ENCODE peak calls at places on chromosome 18, in ten cellular contexts. F is tibial nerve, I is stomach, P is ovary, A is sigmoid colon, O is HepG2, V is A549, E is GM12878, B is suprapubic skin, U is H1. X is an unnamed sample.

GRCh38 chr18:69161383-69162028 is 239.2 kb upstream of the DOK6 start:
- DNase-seq in F (no peak), I (no peak), P (no peak), A (no peak), O (peak; percentile 60), V (peak; percentile 1), E (no peak), B (no peak), U (no peak), X (no peak)

GRCh38 chr18:36744261-36744876 is 84.4 kb downstream of the TPGS2 start:
- DNase-seq in F (no peak), I (no peak), P (no peak), A (no peak), O (no peak), V (no peak), E (no peak), B (no peak), U (no peak), X (no peak)

GRCh38 chr18:48820483-48821250 is 130.1 kb downstream of the SMAD7 start:
- DNase-seq in F (no peak), I (peak; percentile 15), P (peak; percentile 6), A (peak; percentile 47), O (no peak), V (no peak), E (peak; percentile 93), B (peak; percentile 53), U (peak; percentile 42), X (no peak)

GRCh38 chr18:37987901-37988300 is 422.3 kb upstream of the CELF4 start:
- DNase-seq in F (no peak), I (no peak), P (no peak), A (no peak), O (no peak), V (no peak), E (no peak), B (no peak), U (no peak), X (no peak)

GRCh38 chr18:53551868-53552426 is 672.5 kb downstream of the MBD2 start:
- DNase-seq in F (peak; percentile 33), I (no peak), P (no peak), A (no peak), O (no peak), V (no peak), E (no peak), B (no peak), U (no peak), X (no peak)

GRCh38 chr18:21548647-21549046 is 51.9 kb downstream of the ESCO1 start:
- DNase-seq in F (no peak), I (no peak), P (no peak), A (no peak), O (no peak), V (no peak), E (no peak), B (no peak), U (no peak), X (peak; percentile 4)

GRCh38 chr18:25231327-25231691 is 120.7 kb downstream of the ZNF521 start:
- DNase-seq in F (no peak), I (no peak), P (peak; percentile 48), A (peak; percentile 72), O (no peak), V (no peak), E (no peak), B (no peak), U (no peak), X (no peak)

GRCh38 chr18:57649536-57650495 is 28.2 kb upstream of the NARS1 start:
- DNase-seq in F (peak; percentile 69), I (no peak), P (no peak), A (no peak), O (no peak), V (peak; percentile 45), E (peak; percentile 49), B (no peak), U (no peak), X (no peak)

GRCh38 chr18:60692277-60692676 is 319.7 kb upstream of the MC4R start:
- DNase-seq in F (no peak), I (no peak), P (no peak), A (no peak), O (no peak), V (no peak), E (no peak), B (no peak), U (no peak), X (no peak)
- TF ChIP-seq EP300 in F (no peak), I (no peak), P (no peak), A (no peak), O (no peak), V (no peak), E (no peak), B (no peak), U (no peak), X (no peak)

GRCh38 chr18:8605974-8606373 is 3.3 kb upstream of the RAB12 start:
- DNase-seq in F (no peak), I (no peak), P (no peak), A (no peak), O (no peak), V (no peak), E (peak; percentile 40), B (no peak), U (no peak), X (no peak)

GRCh38 chr18:8609711-8610441 is 639 bp downstream of the RAB12 start:
- DNase-seq in F (no peak), I (no peak), P (no peak), A (peak; percentile 71), O (no peak), V (no peak), E (no peak), B (peak; percentile 69), U (no peak), X (peak; percentile 41)

GRCh38 chr18:8610442-8610801 is 1.2 kb downstream of the RAB12 start:
- DNase-seq in F (no peak), I (no peak), P (no peak), A (no peak), O (no peak), V (no peak), E (no peak), B (no peak), U (no peak), X (no peak)

GRCh38 chr18:8608795-8609673 is at the start of gene RAB12:
- DNase-seq in F (peak; percentile 72), I (peak; percentile 87), P (peak; percentile 88), A (peak; percentile 94), O (peak; percentile 56), V (peak; percentile 81), E (no peak), B (peak; percentile 91), U (peak; percentile 87), X (peak; percentile 94)

DNA sequence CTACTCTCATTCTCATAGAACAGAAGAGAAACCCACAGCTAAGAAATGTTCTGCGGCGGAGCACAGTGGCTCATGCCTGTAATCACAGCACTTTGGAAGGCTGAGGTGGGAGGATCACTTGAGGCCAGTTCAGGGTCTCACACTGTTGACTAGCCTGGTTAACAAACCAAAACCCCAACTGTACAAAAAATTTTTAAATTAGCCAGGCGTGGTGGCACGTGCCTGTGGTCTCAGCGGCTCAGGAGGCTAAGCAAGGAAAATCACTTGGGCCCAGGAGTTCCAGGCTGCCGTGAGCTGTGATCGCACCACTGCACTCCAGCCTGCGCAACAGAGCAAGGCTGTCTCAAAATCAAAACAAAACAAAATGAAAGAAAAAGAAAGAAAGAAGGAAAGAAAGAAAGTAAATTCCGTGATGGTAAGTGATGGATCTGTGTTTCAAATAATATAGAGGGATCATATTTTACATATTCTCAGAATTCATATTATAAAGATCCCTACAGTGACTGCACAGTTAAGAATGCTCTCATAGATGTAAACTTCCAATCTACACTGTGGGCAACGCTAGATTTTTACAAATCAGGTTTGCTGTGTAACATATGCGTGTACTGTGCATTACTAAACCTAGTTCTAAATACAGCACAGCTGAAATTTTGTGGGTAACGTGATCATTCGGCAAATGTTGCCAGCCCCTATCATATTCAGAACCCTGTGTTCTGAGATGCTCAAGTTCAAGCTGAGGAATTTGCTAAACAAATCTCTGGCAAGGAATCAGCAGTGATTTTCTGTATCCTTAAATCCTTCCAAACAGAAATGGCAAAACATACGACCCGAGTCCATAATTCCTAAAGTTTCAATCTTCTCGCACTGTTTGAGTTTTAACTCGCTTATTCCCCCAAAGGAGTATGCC is 1.2 kb upstream of the RAB12 start:
- DNase-seq in F (no peak), I (no peak), P (peak; percentile 34), A (no peak), O (peak; percentile 18), V (no peak), E (peak; percentile 71), B (no peak), U (no peak), X (no peak)
- TF ChIP-seq EP300 in F (no peak), I (no peak), P (no peak), A (no peak), O (no peak), V (no peak), E (no peak), B (no peak), U (no peak), X (no peak)

DNA sequence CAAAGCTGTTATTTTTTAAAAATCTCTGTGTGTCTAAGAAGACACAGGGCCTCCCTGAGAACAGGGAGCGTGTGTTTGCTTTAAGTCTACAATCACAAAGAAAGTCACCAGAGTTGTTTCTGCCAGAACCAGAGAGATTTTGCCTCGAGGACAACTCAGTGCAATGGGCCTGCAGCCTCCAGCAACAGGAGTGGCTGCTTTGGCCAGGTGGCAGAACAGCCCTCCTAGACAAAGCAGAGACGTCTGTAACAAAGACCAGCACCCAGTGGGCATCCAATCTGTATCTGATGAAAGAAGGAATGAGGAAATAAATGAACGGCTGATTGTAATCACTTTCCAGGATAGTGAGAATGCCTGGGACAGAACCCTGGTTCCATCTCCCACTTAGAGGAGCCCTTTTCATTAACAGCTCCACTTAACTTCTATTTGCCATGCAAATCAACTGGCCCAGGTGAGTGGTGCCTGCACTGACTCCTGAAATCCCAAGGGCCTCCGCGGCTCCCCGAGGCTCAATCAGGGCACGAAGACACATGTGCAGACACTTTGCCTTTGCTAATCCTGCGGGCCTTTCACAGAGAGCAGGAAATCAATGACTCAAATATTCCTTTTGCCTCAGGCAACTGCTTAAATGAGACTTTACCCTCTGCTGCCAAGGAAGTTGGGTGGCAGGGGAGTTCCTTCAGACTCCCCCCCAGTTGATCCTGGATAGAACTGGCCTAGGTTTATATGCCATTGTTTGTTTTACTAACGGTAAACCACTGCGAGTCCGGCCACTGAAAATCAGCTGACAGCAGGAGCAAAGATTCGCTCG is 146.5 kb downstream of the CABLES1 start:
- DNase-seq in F (no peak), I (no peak), P (no peak), A (peak; percentile 17), O (no peak), V (peak; percentile 10), E (no peak), B (no peak), U (no peak), X (no peak)
- TF ChIP-seq EP300 in F (no peak), I (no peak), P (no peak), A (no peak), O (no peak), V (no peak), E (no peak), B (no peak), U (no peak), X (no peak)

GRCh38 chr18:79001001-79001400 is 21.4 kb downstream of the SALL3 start:
- DNase-seq in F (no peak), I (no peak), P (no peak), A (no peak), O (no peak), V (no peak), E (no peak), B (no peak), U (no peak), X (no peak)

GRCh38 chr18:78996741-78997490 is 17.3 kb downstream of the SALL3 start:
- DNase-seq in F (no peak), I (no peak), P (no peak), A (no peak), O (no peak), V (no peak), E (no peak), B (no peak), U (peak; percentile 39), X (no peak)

GRCh38 chr18:78998350-78999055 is 18.9 kb downstream of the SALL3 start:
- DNase-seq in F (no peak), I (no peak), P (no peak), A (no peak), O (no peak), V (no peak), E (no peak), B (no peak), U (no peak), X (peak; percentile 23)

GRCh38 chr18:78995740-78996395 is 16.2 kb downstream of the SALL3 start:
- DNase-seq in F (no peak), I (no peak), P (no peak), A (no peak), O (no peak), V (no peak), E (no peak), B (no peak), U (no peak), X (no peak)

GRCh38 chr18:78999939-79000338 is 20.3 kb downstream of the SALL3 start:
- DNase-seq in F (no peak), I (no peak), P (no peak), A (no peak), O (no peak), V (no peak), E (no peak), B (no peak), U (no peak), X (no peak)
- TF ChIP-seq EP300 in F (no peak), I (no peak), P (no peak), A (no peak), O (no peak), V (no peak), E (no peak), B (no peak), U (no peak), X (no peak)

X was measured in K562.